ENCODE peak calls at places on chromosomes 5 and 9, in eight cellular contexts. P is cardiac muscle cell, H is tibial artery, D is fibroblast of mammary gland, U is adrenal gland, N is foreskin fibroblast, R is AG04450, W is mammary epithelial cell. A is an unnamed sample.

GRCh38 chr9:89359018-89359417 is 40.7 kb downstream of the SECISBP2 start:
- DNase-seq in P (peak), H (peak), D (no peak), U (peak), N (no peak), R (no peak), W (no peak), A (no peak)

GRCh38 chr9:79000218-79001002 is 571.4 kb upstream of the TLE4 start:
- DNase-seq in P (no peak), H (no peak), D (no peak), U (no peak), N (no peak), R (no peak), W (no peak), A (peak)

GRCh38 chr5:6492934-6493333 is 44.3 kb downstream of the UBE2QL1 start:
- DNase-seq in P (no peak), H (no peak), D (no peak), U (no peak), N (no peak), R (no peak), W (no peak), A (peak)

GRCh38 chr9:120755827-120756434 is 37.3 kb downstream of the FBXW2 start:
- DNase-seq in P (peak), H (no peak), D (peak), U (no peak), N (peak), R (no peak), W (peak), A (peak)

GRCh38 chr9:129609486-129610192 is 11.3 kb downstream of the C9orf50 start:
- DNase-seq in P (no peak), H (peak), D (no peak), U (peak), N (peak), R (no peak), W (no peak), A (peak)

GRCh38 chr5:168916266-168916665 is 337.1 kb upstream of the PANK3 start:
- DNase-seq in P (peak), H (peak), D (peak), U (peak), N (peak), R (no peak), W (no peak), A (no peak)

GRCh38 chr5:89037090-89037489 is 154.1 kb upstream of the MEF2C start:
- DNase-seq in P (no peak), H (no peak), D (no peak), U (no peak), N (peak), R (peak), W (peak), A (no peak)

GRCh38 chr9:33076031-33076359 is 479 bp downstream of the SMU1 start:
- DNase-seq in P (no peak), H (no peak), D (peak), U (no peak), N (no peak), R (no peak), W (peak), A (no peak)

GRCh38 chr9:92438900-92439526 is 14.7 kb upstream of the OMD start:
- DNase-seq in P (no peak), H (no peak), D (peak), U (no peak), N (peak), R (no peak), W (no peak), A (no peak)

GRCh38 chr5:127061956-127062355 is 11.3 kb downstream of the C5orf63 start:
- DNase-seq in P (no peak), H (no peak), D (peak), U (no peak), N (no peak), R (no peak), W (no peak), A (no peak)

GRCh38 chr9:134336174-134336705 is 10.0 kb downstream of the RXRA start:
- DNase-seq in P (no peak), H (no peak), D (no peak), U (no peak), N (no peak), R (no peak), W (no peak), A (no peak)
- H3K4me3 ChIP-seq in P (no peak), H (no peak), D (no peak), U (no peak), N (no peak), R (no peak), W (no peak), A (no peak)

GRCh38 chr9:69326261-69326660 is 1.2 kb downstream of the ENTREP1 start:
- DNase-seq in P (peak), H (no peak), D (no peak), U (no peak), N (no peak), R (no peak), W (no peak), A (no peak)

GRCh38 chr9:69325409-69326212 is 596 bp downstream of the ENTREP1 start:
- DNase-seq in P (peak), H (peak), D (no peak), U (no peak), N (peak), R (no peak), W (peak), A (no peak)

GRCh38 chr9:69323886-69324285 is 1.1 kb upstream of the ENTREP1 start:
- DNase-seq in P (no peak), H (no peak), D (no peak), U (no peak), N (no peak), R (no peak), W (no peak), A (no peak)

GRCh38 chr9:69322256-69322655 is 2.8 kb upstream of the ENTREP1 start:
- DNase-seq in P (no peak), H (no peak), D (no peak), U (no peak), N (no peak), R (no peak), W (no peak), A (no peak)

GRCh38 chr9:69324549-69325401 is at the start of gene ENTREP1:
- DNase-seq in P (peak), H (peak), D (peak), U (peak), N (peak), R (no peak), W (peak), A (no peak)
- TF ChIP-seq CTCF in P (no peak), H (no peak), D (no peak), U (peak), N (no peak), R (no peak), W (peak), A (no peak)

GRCh38 chr9:136994885-136995224 is 1.5 kb downstream of the CLIC3 start:
- DNase-seq in P (peak), H (no peak), D (no peak), U (no peak), N (no peak), R (no peak), W (no peak), A (no peak)
- H3K4me3 ChIP-seq in P (no peak), H (no peak), D (no peak), U (no peak), N (no peak), R (no peak), W (no peak), A (no peak)

GRCh38 chr9:38030658-38031057 is 38.4 kb downstream of the SHB start:
- DNase-seq in P (no peak), H (no peak), D (no peak), U (no peak), N (no peak), R (no peak), W (no peak), A (no peak)
- TF ChIP-seq CTCF in P (no peak), H (no peak), D (peak), U (no peak), N (no peak), R (peak), W (no peak), A (peak)

GRCh38 chr5:61669531-61669930 is 337.5 kb downstream of the ZSWIM6 start:
- DNase-seq in P (no peak), H (no peak), D (no peak), U (peak), N (no peak), R (no peak), W (no peak), A (no peak)

GRCh38 chr5:61662670-61663069 is 330.6 kb downstream of the ZSWIM6 start:
- DNase-seq in P (no peak), H (no peak), D (no peak), U (no peak), N (no peak), R (no peak), W (no peak), A (no peak)

GRCh38 chr5:61667523-61668229 is 335.6 kb downstream of the ZSWIM6 start:
- DNase-seq in P (no peak), H (no peak), D (peak), U (no peak), N (no peak), R (no peak), W (no peak), A (no peak)

GRCh38 chr5:61665939-61666621 is 334.0 kb downstream of the ZSWIM6 start:
- DNase-seq in P (no peak), H (no peak), D (no peak), U (peak), N (no peak), R (no peak), W (no peak), A (no peak)
- H3K4me3 ChIP-seq in P (no peak), H (no peak), D (no peak), U (no peak), N (no peak), R (no peak), W (no peak), A (no peak)

A was measured in GM12865.